ENCODE peak calls at places on chromosomes 1 and 21, in nine cellular contexts. C is heart right ventricle; B is CD8-positive, alpha-beta memory T cell; P is MM.1S; K is Panc1; U is HAP-1; T is neural progenitor cell; M is cardiac muscle cell; L is upper lobe of right lung. I is an unnamed sample. For H3K36me3, the result is how much of the 10 kb centered on the place peaks cover.

GRCh38 chr1:52142220-52143153 is 598 bp downstream of the ZFYVE9 start:
- DNase-seq in C (peak), B (peak), P (peak), K (no peak), U (peak), T (peak), M (peak), L (peak), I (peak)

GRCh38 chr1:226702318-226702956 is 36.6 kb downstream of the ITPKB start:
- DNase-seq in C (no peak), B (no peak), P (no peak), K (no peak), U (no peak), T (no peak), M (peak), L (no peak), I (no peak)

GRCh38 chr1:16351449-16351993 is 759 bp downstream of the FBXO42 start:
- DNase-seq in C (no peak), B (no peak), P (no peak), K (no peak), U (peak), T (peak), M (peak), L (no peak), I (peak)

GRCh38 chr21:14114251-14114650 is 96.5 kb downstream of the LIPI start:
- DNase-seq in C (no peak), B (no peak), P (no peak), K (no peak), U (no peak), T (no peak), M (no peak), L (no peak), I (peak)

GRCh38 chr1:1920608-1921458 is 1.8 kb upstream of the TMEM52 start:
- DNase-seq in C (no peak), B (no peak), P (peak), K (no peak), U (no peak), T (no peak), M (no peak), L (peak), I (no peak)

GRCh38 chr1:45503462-45504360 is 3.6 kb downstream of the MMACHC start:
- DNase-seq in C (no peak), B (no peak), P (no peak), K (no peak), U (no peak), T (no peak), M (no peak), L (no peak), I (no peak)

GRCh38 chr1:215567491-215568286 is 585 bp downstream of the KCTD3 start:
- DNase-seq in C (peak), B (no peak), P (peak), K (peak), U (peak), T (peak), M (peak), L (peak), I (peak)

GRCh38 chr1:170678196-170678595 is 14.3 kb downstream of the PRRX1 start:
- DNase-seq in C (no peak), B (no peak), P (no peak), K (no peak), U (no peak), T (no peak), M (peak), L (no peak), I (no peak)

GRCh38 chr1:10737268-10737624 is 59.2 kb downstream of the CASZ1 start:
- DNase-seq in C (peak), B (no peak), P (no peak), K (no peak), U (no peak), T (no peak), M (no peak), L (peak), I (no peak)

GRCh38 chr1:175072131-175072941 is 4.7 kb downstream of the TNN start:
- DNase-seq in C (no peak), B (no peak), P (peak), K (no peak), U (no peak), T (peak), M (peak), L (no peak), I (no peak)

GRCh38 chr1:45012639-45013278 is 705 bp downstream of the UROD start:
- DNase-seq in C (peak), B (no peak), P (peak), K (no peak), U (peak), T (peak), M (peak), L (peak), I (no peak)

GRCh38 chr1:183214021-183214970 is 28.2 kb downstream of the LAMC2 start:
- DNase-seq in C (no peak), B (no peak), P (no peak), K (no peak), U (no peak), T (no peak), M (no peak), L (no peak), I (no peak)

GRCh38 chr1:117416546-117417117 is 49.4 kb downstream of the MAN1A2 start:
- DNase-seq in C (no peak), B (no peak), P (no peak), K (no peak), U (no peak), T (no peak), M (no peak), L (no peak), I (peak)

GRCh38 chr1:246058478-246058877 is 448.6 kb downstream of the SMYD3 start:
- DNase-seq in C (no peak), B (no peak), P (no peak), K (no peak), U (no peak), T (no peak), M (no peak), L (no peak), I (no peak)

GRCh38 chr21:22609802-22610201 is 1611.6 kb downstream of the NCAM2 start:
- DNase-seq in C (no peak), B (no peak), P (no peak), K (no peak), U (no peak), T (no peak), M (no peak), L (no peak), I (no peak)

GRCh38 chr1:19463204-19463803 is 22.0 kb downstream of the CAPZB start:
- DNase-seq in C (no peak), B (peak), P (peak), K (no peak), U (no peak), T (no peak), M (no peak), L (no peak), I (peak)

GRCh38 chr1:214445201-214445600 is 106.2 kb downstream of the PTPN14 start:
- DNase-seq in C (no peak), B (no peak), P (no peak), K (no peak), U (no peak), T (no peak), M (no peak), L (no peak), I (no peak)

GRCh38 chr1:65881070-65881594 is 88.4 kb downstream of the PDE4B start:
- DNase-seq in C (no peak), B (no peak), P (no peak), K (no peak), U (no peak), T (peak), M (peak), L (no peak), I (no peak)

GRCh38 chr1:178819123-178819522 is 51.8 kb downstream of the ANGPTL1 start:
- DNase-seq in C (no peak), B (no peak), P (no peak), K (no peak), U (no peak), T (peak), M (no peak), L (no peak), I (no peak)

GRCh38 chr1:48790397-48790796 is 13.7 kb upstream of the BEND5 start:
- DNase-seq in C (no peak), B (no peak), P (peak), K (no peak), U (no peak), T (no peak), M (no peak), L (no peak), I (no peak)

GRCh38 chr1:154807048-154807591 is 63.0 kb downstream of the KCNN3 start:
- DNase-seq in C (no peak), B (no peak), P (peak), K (no peak), U (no peak), T (no peak), M (no peak), L (no peak), I (no peak)

GRCh38 chr1:154803203-154803920 is 66.7 kb downstream of the KCNN3 start:
- DNase-seq in C (no peak), B (no peak), P (no peak), K (no peak), U (no peak), T (no peak), M (no peak), L (no peak), I (no peak)

GRCh38 chr1:154808261-154808908 is 61.7 kb downstream of the KCNN3 start:
- DNase-seq in C (peak), B (no peak), P (no peak), K (no peak), U (no peak), T (no peak), M (no peak), L (no peak), I (peak)

GRCh38 chr1:154808909-154809262 is 61.2 kb downstream of the KCNN3 start:
- DNase-seq in C (no peak), B (no peak), P (no peak), K (no peak), U (no peak), T (no peak), M (no peak), L (no peak), I (no peak)

GRCh38 chr1:154806333-154806732 is 63.7 kb downstream of the KCNN3 start:
- DNase-seq in C (no peak), B (no peak), P (no peak), K (no peak), U (no peak), T (no peak), M (no peak), L (no peak), I (no peak)
- H3K4me3 ChIP-seq in C (no peak), B (no peak), P (no peak), K (no peak), U (no peak), T (no peak), M (no peak), L (no peak), I (no peak)

GRCh38 chr21:41902946-41903345 is 23.8 kb upstream of the PRDM15 start:
- DNase-seq in C (no peak), B (no peak), P (no peak), K (no peak), U (no peak), T (no peak), M (no peak), L (no peak), I (no peak)
- H3K36me3 ChIP-seq in C (under half), B (under half), P (under half), K (under half), U (under half), T (under half), M (under half), L (under half), I (under half)

DNA sequence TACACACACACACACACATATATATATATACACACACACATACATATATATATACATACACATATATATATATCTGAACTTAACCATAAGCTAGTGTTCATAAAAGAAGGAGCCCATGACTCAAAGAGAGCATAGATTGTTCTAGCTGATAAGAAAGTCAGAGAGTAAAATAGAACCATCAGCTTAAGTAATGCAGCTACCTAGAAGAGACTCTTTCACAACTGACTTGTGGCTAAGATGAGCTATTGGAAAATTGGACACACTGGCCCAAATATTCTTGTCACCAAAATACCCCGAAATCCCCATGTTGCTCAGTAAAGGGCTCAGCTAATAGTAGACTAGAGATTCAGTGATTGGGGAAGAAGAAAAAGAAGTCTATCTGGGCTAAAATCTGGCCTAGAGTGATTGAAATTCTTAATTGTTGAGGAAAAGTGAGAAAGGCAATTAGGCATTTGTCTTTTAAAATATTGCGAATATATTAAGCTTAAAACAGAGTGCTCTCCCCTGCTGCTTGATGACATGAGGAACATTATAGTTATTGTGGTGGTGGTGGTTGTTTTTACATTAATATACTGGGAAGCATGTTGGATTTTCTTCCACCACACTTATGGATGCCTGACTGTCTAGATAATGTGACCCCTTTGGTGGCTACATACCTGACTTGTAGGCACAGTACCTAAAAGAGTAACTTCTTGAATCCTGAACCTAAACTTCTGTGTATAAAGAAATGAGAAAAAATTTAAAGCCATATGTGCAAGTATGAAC is 6.3 kb downstream of the SLAMF1 start:
- DNase-seq in C (no peak), B (no peak), P (no peak), K (no peak), U (no peak), T (no peak), M (no peak), L (no peak), I (no peak)
- H3K4me3 ChIP-seq in C (no peak), B (peak), P (no peak), K (no peak), U (no peak), T (no peak), M (no peak), L (no peak), I (no peak)

GRCh38 chr1:145824499-145824842 is 471 bp downstream of the POLR3C start:
- DNase-seq in C (no peak), B (no peak), P (no peak), K (no peak), U (no peak), T (no peak), M (no peak), L (no peak), I (peak)
- H3K36me3 ChIP-seq in C (under half), B (under half), P (under half), K (under half), U (under half), T (under half), M (under half), L (under half), I (under half)

GRCh38 chr1:198935371-198935921 is 296.6 kb downstream of the PTPRC start:
- DNase-seq in C (peak), B (peak), P (no peak), K (peak), U (peak), T (peak), M (peak), L (peak), I (no peak)

GRCh38 chr1:198936371-198937083 is 297.7 kb downstream of the PTPRC start:
- DNase-seq in C (no peak), B (no peak), P (no peak), K (no peak), U (peak), T (no peak), M (peak), L (no peak), I (no peak)

GRCh38 chr1:198939946-198940345 is 301.1 kb downstream of the PTPRC start:
- DNase-seq in C (no peak), B (no peak), P (no peak), K (no peak), U (no peak), T (no peak), M (no peak), L (no peak), I (no peak)

GRCh38 chr1:198937231-198938031 is 298.6 kb downstream of the PTPRC start:
- DNase-seq in C (no peak), B (peak), P (peak), K (peak), U (peak), T (peak), M (peak), L (no peak), I (peak)

DNA sequence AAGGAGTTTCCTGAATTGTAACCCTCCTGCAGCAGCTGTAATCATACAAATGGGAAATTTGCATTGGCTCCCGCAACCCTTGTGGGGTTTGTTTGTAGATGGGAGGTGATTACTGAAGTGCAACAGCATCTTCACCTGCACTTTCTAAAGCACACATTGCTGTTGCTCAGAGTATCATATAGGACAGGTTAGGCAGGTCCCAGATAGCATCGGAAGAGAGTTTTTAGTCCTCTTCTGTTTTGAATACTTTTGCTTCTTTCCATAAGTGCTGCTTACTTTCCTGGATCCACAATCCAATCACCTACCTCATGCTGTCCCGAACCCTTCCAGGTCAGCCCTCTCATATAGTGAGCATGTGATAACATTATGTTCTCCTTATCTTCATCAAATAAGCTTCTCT is 300.4 kb downstream of the PTPRC start:
- DNase-seq in C (no peak), B (no peak), P (no peak), K (no peak), U (no peak), T (no peak), M (no peak), L (no peak), I (no peak)
- H3K4me3 ChIP-seq in C (no peak), B (no peak), P (no peak), K (no peak), U (no peak), T (no peak), M (no peak), L (no peak), I (no peak)

GRCh38 chr1:150966011-150966410 is 8.6 kb downstream of the CERS2 start:
- DNase-seq in C (no peak), B (no peak), P (no peak), K (no peak), U (no peak), T (no peak), M (no peak), L (no peak), I (peak)
- H3K36me3 ChIP-seq in C (under half), B (half or more), P (under half), K (under half), U (half or more), T (under half), M (half or more), L (half or more), I (half or more)

DNA sequence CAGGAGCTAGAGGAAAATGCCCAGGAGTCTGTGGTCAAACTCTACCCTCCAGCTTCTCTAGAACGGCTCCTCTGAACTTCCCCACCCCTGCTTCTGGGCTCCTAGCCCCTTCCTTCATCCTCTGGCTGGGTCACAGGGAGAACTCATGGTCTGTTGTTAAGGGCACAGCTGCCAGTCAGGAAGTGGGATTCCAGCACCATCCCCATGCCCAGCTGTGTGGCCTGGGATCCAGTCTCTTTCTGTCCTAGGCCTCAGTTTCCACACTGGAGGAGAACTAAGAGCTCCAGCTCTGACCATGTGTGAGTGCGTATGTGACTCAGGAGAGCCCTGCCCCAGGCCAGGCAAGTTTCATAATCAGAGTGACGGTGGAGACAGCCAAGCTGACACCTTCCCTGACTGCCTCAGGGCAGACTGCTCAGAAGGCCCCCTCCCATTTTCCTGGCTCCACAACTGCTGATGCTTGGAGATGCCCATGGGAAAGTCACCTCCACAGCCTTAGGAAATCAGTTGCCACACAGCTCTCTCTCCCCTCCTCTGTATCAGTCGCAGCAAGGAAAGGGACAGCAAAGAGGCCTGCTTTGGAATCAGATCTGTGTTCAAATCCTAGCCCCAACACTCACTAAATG is 1.8 kb downstream of the IGSF8 start:
- DNase-seq in C (no peak), B (no peak), P (no peak), K (no peak), U (no peak), T (no peak), M (peak), L (peak), I (no peak)
- H3K4me3 ChIP-seq in C (peak), B (peak), P (no peak), K (no peak), U (no peak), T (no peak), M (no peak), L (no peak), I (no peak)

GRCh38 chr1:32773018-32773763 is 44.0 kb downstream of the YARS1 start:
- DNase-seq in C (peak), B (peak), P (peak), K (peak), U (peak), T (peak), M (peak), L (peak), I (peak)

GRCh38 chr1:32775640-32776337 is 41.4 kb downstream of the YARS1 start:
- DNase-seq in C (no peak), B (no peak), P (no peak), K (no peak), U (no peak), T (no peak), M (no peak), L (no peak), I (no peak)

GRCh38 chr1:32774464-32774808 is 42.7 kb downstream of the YARS1 start:
- DNase-seq in C (no peak), B (no peak), P (no peak), K (no peak), U (no peak), T (no peak), M (no peak), L (no peak), I (no peak)

GRCh38 chr1:32773764-32774463 is 43.2 kb downstream of the YARS1 start:
- DNase-seq in C (no peak), B (no peak), P (no peak), K (no peak), U (no peak), T (no peak), M (no peak), L (peak), I (peak)

GRCh38 chr1:32774950-32775634 is 42.1 kb downstream of the YARS1 start:
- DNase-seq in C (no peak), B (no peak), P (no peak), K (no peak), U (no peak), T (no peak), M (peak), L (no peak), I (no peak)
- H3K36me3 ChIP-seq in C (under half), B (under half), P (under half), K (under half), U (half or more), T (under half), M (under half), L (half or more), I (under half)

GRCh38 chr1:201502511-201502857 is 4.4 kb downstream of the CSRP1 start:
- DNase-seq in C (no peak), B (no peak), P (no peak), K (no peak), U (no peak), T (no peak), M (no peak), L (no peak), I (no peak)

GRCh38 chr1:201505505-201505893 is 1.4 kb downstream of the CSRP1 start:
- DNase-seq in C (no peak), B (no peak), P (no peak), K (no peak), U (no peak), T (peak), M (peak), L (no peak), I (peak)

GRCh38 chr1:201504799-201505504 is 2.0 kb downstream of the CSRP1 start:
- DNase-seq in C (no peak), B (no peak), P (no peak), K (no peak), U (no peak), T (no peak), M (no peak), L (no peak), I (no peak)

GRCh38 chr1:201503397-201504176 is 3.3 kb downstream of the CSRP1 start:
- DNase-seq in C (no peak), B (no peak), P (no peak), K (peak), U (peak), T (peak), M (peak), L (no peak), I (peak)

DNA sequence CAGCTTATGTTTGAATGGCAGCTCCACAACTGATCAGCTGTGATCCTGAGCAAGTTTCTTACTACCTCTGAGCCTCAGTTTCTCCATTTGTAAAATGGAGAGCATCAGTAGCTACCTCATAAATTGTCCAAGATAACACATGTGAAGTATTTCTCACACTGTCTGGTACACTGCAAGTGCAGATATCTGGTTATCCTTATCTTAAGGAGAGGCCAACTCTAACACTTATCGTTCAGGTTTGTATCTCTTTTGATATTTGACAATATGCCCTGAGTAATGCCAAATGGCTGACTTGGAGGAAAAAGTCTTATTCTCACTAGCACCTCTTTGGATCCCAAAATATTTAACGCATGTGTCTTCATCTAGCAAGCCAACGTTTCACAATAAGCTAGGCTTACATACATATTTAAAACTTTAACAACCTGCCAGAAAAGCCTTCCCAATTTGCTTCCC is 2.7 kb downstream of the CSRP1 start:
- DNase-seq in C (no peak), B (no peak), P (no peak), K (no peak), U (no peak), T (no peak), M (peak), L (no peak), I (no peak)
- H3K4me3 ChIP-seq in C (no peak), B (no peak), P (no peak), K (no peak), U (no peak), T (no peak), M (no peak), L (peak), I (no peak)